ENCODE peak calls at places on chromosomes 1 and 21, in eight cellular contexts. B is GM20000, E is AG04450, C is NT2/D1, K is AG08396, O is cortex of kidney, L is NCI-H524, A is GM10248. X is an unnamed sample.
A peak's percentile ranks its signal among the peaks of the same experiment; 100 is the strongest.

GRCh38 chr21:31128234-31128633 is 90.0 kb upstream of the KRTAP19-8 start:
- DNase-seq in B (no peak), E (no peak), C (no peak), K (no peak), O (no peak), L (no peak), A (no peak), X (no peak)

GRCh38 chr1:85047472-85048295 is 616 bp downstream of the MCOLN3 start:
- DNase-seq in B (peak; percentile 62), E (no peak), C (no peak), K (peak; percentile 30), O (no peak), L (no peak), A (peak; percentile 48), X (no peak)

GRCh38 chr1:165235158-165235776 is 121.2 kb downstream of the LMX1A start:
- DNase-seq in B (no peak), E (no peak), C (no peak), K (no peak), O (no peak), L (peak; percentile 92), A (no peak), X (no peak)

GRCh38 chr1:242056988-242057744 is 58.3 kb upstream of the MAP1LC3C start:
- DNase-seq in B (no peak), E (no peak), C (no peak), K (no peak), O (no peak), L (no peak), A (no peak), X (no peak)

GRCh38 chr21:41045534-41046268 is 122.3 kb upstream of the BACE2 start:
- DNase-seq in B (no peak), E (no peak), C (no peak), K (no peak), O (no peak), L (peak; percentile 35), A (no peak), X (no peak)

GRCh38 chr1:216815239-216815955 is 92.2 kb upstream of the ESRRG start:
- DNase-seq in B (no peak), E (peak; percentile 11), C (no peak), K (peak; percentile 3), O (no peak), L (peak; percentile 90), A (no peak), X (no peak)

GRCh38 chr1:30778156-30778978 is 20.8 kb upstream of the LAPTM5 start:
- DNase-seq in B (no peak), E (no peak), C (no peak), K (peak; percentile 68), O (no peak), L (peak; percentile 41), A (no peak), X (no peak)

GRCh38 chr1:59433440-59433813 is 136.5 kb downstream of the FGGY start:
- DNase-seq in B (no peak), E (no peak), C (no peak), K (no peak), O (no peak), L (no peak), A (no peak), X (no peak)

GRCh38 chr1:56965916-56966697 is at the start of gene C8B:
- DNase-seq in B (no peak), E (no peak), C (no peak), K (no peak), O (no peak), L (no peak), A (no peak), X (no peak)

GRCh38 chr1:204358605-204359004 is 1.1 kb downstream of the PLEKHA6 start:
- DNase-seq in B (no peak), E (no peak), C (no peak), K (no peak), O (no peak), L (peak; percentile 47), A (no peak), X (no peak)

GRCh38 chr1:96713649-96714048 is 7.9 kb upstream of the PTBP2 start:
- DNase-seq in B (no peak), E (no peak), C (no peak), K (no peak), O (no peak), L (no peak), A (no peak), X (no peak)

GRCh38 chr21:44085491-44086321 is 21.5 kb upstream of the PWP2 start:
- DNase-seq in B (no peak), E (no peak), C (no peak), K (no peak), O (no peak), L (no peak), A (no peak), X (no peak)

GRCh38 chr1:201181323-201181722 is 9.3 kb upstream of the IGFN1 start:
- DNase-seq in B (no peak), E (no peak), C (no peak), K (no peak), O (no peak), L (no peak), A (no peak), X (no peak)

X was measured in T-helper 1 cell.